ENCODE peak calls at places on chromosomes 2 and 18, in ten cellular contexts. X is stimulated activated CD4-positive, alpha-beta T cell treated with anti-CD3 and anti-CD28 coated beads, TNF-alpha, amount 100 ng/mL, for 4 hours; C is left ventricle myocardium inferior; S is fibroblast of pulmonary artery; G is HFF-Myc; W is dermis blood vessel endothelial cell; K is NCI-H526 treated with DMSO at 0.1 percent for 48 hours; L is endothelial cell; R is NCI-H2081 treated with DMSO at 0.1 percent for 48 hours; Y is colonic mucosa. P is an unnamed sample.
A peak's percentile ranks its signal among the peaks of the same experiment; 100 is the strongest.

GRCh38 chr2:121529439-121530209 is 1.1 kb upstream of the RNU4ATAC start:
- DNase-seq in X (no peak), C (peak; percentile 74), S (peak; percentile 59), G (peak; percentile 4), W (peak; percentile 70), K (peak; percentile 58), L (peak; percentile 65), R (no peak), Y (peak; percentile 66), P (no peak)

GRCh38 chr18:31617029-31617717 is 25.5 kb downstream of the TTR start:
- DNase-seq in X (no peak), C (no peak), S (no peak), G (no peak), W (no peak), K (peak; percentile 8), L (no peak), R (no peak), Y (no peak), P (no peak)

GRCh38 chr2:237222178-237222577 is 136.5 kb downstream of the COPS8 start:
- DNase-seq in X (no peak), C (peak; percentile 34), S (peak; percentile 94), G (peak; percentile 92), W (no peak), K (no peak), L (no peak), R (no peak), Y (no peak), P (no peak)

GRCh38 chr2:209322905-209323517 is 100.8 kb upstream of the MAP2 start:
- DNase-seq in X (no peak), C (no peak), S (no peak), G (no peak), W (no peak), K (peak; percentile 6), L (no peak), R (no peak), Y (no peak), P (no peak)

GRCh38 chr2:194819367-194819766 is 837.7 kb upstream of the SLC39A10 start:
- DNase-seq in X (no peak), C (no peak), S (peak; percentile 3), G (no peak), W (peak; percentile 33), K (peak; percentile 28), L (no peak), R (no peak), Y (no peak), P (no peak)

GRCh38 chr2:32745675-32746074 is 117.8 kb downstream of the TTC27 start:
- DNase-seq in X (no peak), C (no peak), S (no peak), G (no peak), W (no peak), K (no peak), L (no peak), R (no peak), Y (no peak), P (no peak)

GRCh38 chr2:188850786-188851185 is 123.4 kb upstream of the COL3A1 start:
- DNase-seq in X (no peak), C (no peak), S (no peak), G (no peak), W (no peak), K (peak; percentile 23), L (no peak), R (no peak), Y (no peak), P (no peak)

GRCh38 chr2:69253033-69253535 is 133.9 kb downstream of the GFPT1 start:
- DNase-seq in X (no peak), C (no peak), S (peak; percentile 48), G (no peak), W (peak; percentile 29), K (no peak), L (no peak), R (no peak), Y (no peak), P (no peak)

GRCh38 chr2:239309398-239310245 is 91.2 kb downstream of the HDAC4 start:
- DNase-seq in X (no peak), C (no peak), S (no peak), G (no peak), W (no peak), K (no peak), L (no peak), R (no peak), Y (no peak), P (peak; percentile 42)

GRCh38 chr2:41827354-41827971 is 220.4 kb upstream of the PKDCC start:
- DNase-seq in X (no peak), C (no peak), S (no peak), G (no peak), W (no peak), K (no peak), L (no peak), R (no peak), Y (no peak), P (no peak)

GRCh38 chr18:5444847-5445246 is 99.0 kb downstream of the EPB41L3 start:
- DNase-seq in X (no peak), C (no peak), S (no peak), G (no peak), W (no peak), K (no peak), L (no peak), R (no peak), Y (no peak), P (no peak)

GRCh38 chr2:132909427-132909826 is 239.4 kb upstream of the LYPD1 start:
- DNase-seq in X (no peak), C (no peak), S (peak; percentile 30), G (no peak), W (no peak), K (no peak), L (no peak), R (no peak), Y (no peak), P (no peak)

GRCh38 chr18:43277164-43277600 is at the start of gene SYT4:
- DNase-seq in X (no peak), C (peak; percentile 26), S (peak; percentile 77), G (no peak), W (peak; percentile 29), K (no peak), L (peak; percentile 77), R (peak; percentile 59), Y (no peak), P (peak; percentile 80)

GRCh38 chr18:41391616-41392610 is 563.1 kb upstream of the PIK3C3 start:
- DNase-seq in X (no peak), C (no peak), S (peak; percentile 83), G (no peak), W (no peak), K (peak; percentile 43), L (peak; percentile 66), R (peak; percentile 45), Y (peak; percentile 25), P (peak; percentile 64)

GRCh38 chr2:164221473-164221872 is 399.8 kb downstream of the GRB14 start:
- DNase-seq in X (no peak), C (no peak), S (no peak), G (no peak), W (no peak), K (no peak), L (no peak), R (no peak), Y (no peak), P (no peak)

GRCh38 chr2:72971036-72971435 is 53.7 kb downstream of the EMX1 start:
- DNase-seq in X (no peak), C (no peak), S (no peak), G (no peak), W (no peak), K (no peak), L (no peak), R (no peak), Y (no peak), P (no peak)